ENCODE peak calls at places on chromosomes 1 and 21, in four cellular contexts. P is K562, Q is HepG2, Z is H1. Y is an unnamed sample.

GRCh38 chr1:172775598-172776570 is 117.0 kb downstream of the FASLG start:
- DNase-seq in P (no peak), Q (no peak), Z (no peak), Y (peak)

GRCh38 chr1:23394664-23395063 is 25.0 kb upstream of the ZNF436 start:
- DNase-seq in P (no peak), Q (no peak), Z (no peak), Y (peak)

GRCh38 chr1:189606047-189606446 is 871.6 kb downstream of the BRINP3 start:
- DNase-seq in P (no peak), Q (no peak), Z (no peak), Y (no peak)

GRCh38 chr21:31446206-31446900 is 102.3 kb upstream of the TIAM1 start:
- DNase-seq in P (no peak), Q (no peak), Z (no peak), Y (no peak)

GRCh38 chr1:149937779-149938178 is 1.1 kb upstream of the MTMR11 start:
- DNase-seq in P (no peak), Q (no peak), Z (no peak), Y (no peak)

GRCh38 chr1:152024228-152024627 is 12.6 kb downstream of the S100A11 start:
- DNase-seq in P (no peak), Q (no peak), Z (no peak), Y (no peak)

GRCh38 chr1:24900985-24901781 is 28.9 kb downstream of the RUNX3 start:
- DNase-seq in P (no peak), Q (no peak), Z (no peak), Y (no peak)

GRCh38 chr1:214471458-214471857 is 79.9 kb downstream of the PTPN14 start:
- DNase-seq in P (no peak), Q (no peak), Z (no peak), Y (no peak)

GRCh38 chr1:202577381-202577780 is 132.9 kb downstream of the SYT2 start:
- DNase-seq in P (peak), Q (no peak), Z (no peak), Y (peak)

GRCh38 chr21:19557488-19557887 is 1153.9 kb upstream of the TMPRSS15 start:
- DNase-seq in P (no peak), Q (no peak), Z (no peak), Y (no peak)

GRCh38 chr1:158799689-158800088 is 18.7 kb upstream of the OR6N2 start:
- DNase-seq in P (peak), Q (no peak), Z (no peak), Y (no peak)

GRCh38 chr1:36835017-36835695 is 199.2 kb downstream of the GRIK3 start:
- DNase-seq in P (no peak), Q (no peak), Z (no peak), Y (no peak)

GRCh38 chr1:162561616-162562451 is at the start of gene UAP1:
- DNase-seq in P (no peak), Q (no peak), Z (no peak), Y (no peak)

GRCh38 chr1:5140136-5140535 is 485.7 kb downstream of the AJAP1 start:
- DNase-seq in P (no peak), Q (no peak), Z (no peak), Y (no peak)

GRCh38 chr1:94383966-94384408 is 34.2 kb upstream of the ABCD3 start:
- DNase-seq in P (no peak), Q (peak), Z (no peak), Y (peak)

GRCh38 chr21:14403681-14404318 is 20.9 kb upstream of the HSPA13 start:
- DNase-seq in P (peak), Q (peak), Z (no peak), Y (peak)

GRCh38 chr1:219710529-219711194 is 97.8 kb upstream of the ZC3H11B start:
- DNase-seq in P (no peak), Q (no peak), Z (no peak), Y (peak)

GRCh38 chr1:92327794-92328193 is 28.9 kb downstream of the RPAP2 start:
- DNase-seq in P (no peak), Q (no peak), Z (no peak), Y (no peak)

GRCh38 chr1:85553416-85553815 is 27.1 kb upstream of the CCN1 start:
- DNase-seq in P (no peak), Q (no peak), Z (no peak), Y (peak)

GRCh38 chr1:85554630-85555327 is 25.8 kb upstream of the CCN1 start:
- DNase-seq in P (no peak), Q (no peak), Z (no peak), Y (peak)

GRCh38 chr1:85555867-85556577 is 24.5 kb upstream of the CCN1 start:
- DNase-seq in P (no peak), Q (no peak), Z (no peak), Y (no peak)

GRCh38 chr1:85550784-85551516 is 29.6 kb upstream of the CCN1 start:
- DNase-seq in P (no peak), Q (no peak), Z (no peak), Y (peak)

DNA sequence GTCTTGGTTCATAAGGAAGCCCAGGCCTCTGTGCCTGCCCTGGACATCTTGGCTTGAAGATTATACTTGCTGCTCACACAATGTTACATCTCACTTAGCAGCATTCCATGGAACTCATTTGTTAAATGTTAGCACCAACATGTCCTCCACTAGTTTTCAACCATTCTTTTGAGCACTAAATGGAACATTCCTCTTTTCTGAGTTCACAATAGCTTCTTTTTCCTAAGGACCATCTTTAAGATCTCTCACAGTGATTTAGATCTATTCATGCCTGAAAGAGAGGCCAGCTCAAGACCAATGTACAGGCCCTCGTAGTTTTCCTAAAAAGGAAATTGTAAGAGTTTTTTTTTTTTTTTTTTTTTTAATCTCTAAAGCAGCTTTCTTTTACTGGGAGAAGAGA is 26.6 kb upstream of the CCN1 start:
- DNase-seq in P (no peak), Q (no peak), Z (no peak), Y (no peak)
- TF ChIP-seq MAFK in P (no peak), Q (no peak), Z (no peak), Y (no peak)

GRCh38 chr1:169495050-169495740 is 9.5 kb upstream of the SLC19A2 start:
- DNase-seq in P (no peak), Q (no peak), Z (no peak), Y (no peak)
- H3K9ac ChIP-seq in P (no peak), Q (no peak), Z (no peak), Y (no peak)

DNA sequence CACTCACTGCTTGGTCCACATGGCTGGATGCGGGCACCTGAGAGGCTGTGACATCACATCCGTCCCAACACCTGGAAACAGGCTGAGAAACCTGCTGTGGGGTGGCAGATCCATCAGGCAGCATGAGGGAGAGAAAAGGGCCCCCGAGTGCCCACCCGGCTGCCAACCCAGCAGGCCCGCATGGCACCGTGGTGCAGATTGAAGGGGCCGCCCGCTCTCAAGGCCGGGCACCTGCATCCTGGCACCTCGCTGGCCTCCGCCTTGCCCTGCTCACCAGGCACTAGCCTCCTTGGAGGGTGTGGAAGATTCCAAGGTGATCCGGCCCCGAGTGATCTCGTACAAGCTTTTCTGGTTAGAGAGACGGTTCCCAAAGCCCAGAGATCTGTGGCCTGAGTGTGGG is 110.5 kb downstream of the PRDM16 start:
- DNase-seq in P (no peak), Q (no peak), Z (no peak), Y (no peak)
- TF ChIP-seq MAFK in P (no peak), Q (no peak), Z (no peak), Y (no peak)

GRCh38 chr1:67759692-67760029 is 73.6 kb downstream of the GNG12 start:
- DNase-seq in P (no peak), Q (no peak), Z (no peak), Y (peak)
- H3K9ac ChIP-seq in P (no peak), Q (peak), Z (no peak), Y (peak)

GRCh38 chr21:34737115-34737514 is 68.3 kb downstream of the CLIC6 start:
- DNase-seq in P (no peak), Q (peak), Z (no peak), Y (no peak)
- TF ChIP-seq MAFK in P (no peak), Q (peak), Z (no peak), Y (no peak)

GRCh38 chr1:111212634-111213335 is 12.3 kb upstream of the DENND2D start:
- DNase-seq in P (no peak), Q (no peak), Z (no peak), Y (no peak)
- H3K9ac ChIP-seq in P (no peak), Q (no peak), Z (no peak), Y (no peak)

DNA sequence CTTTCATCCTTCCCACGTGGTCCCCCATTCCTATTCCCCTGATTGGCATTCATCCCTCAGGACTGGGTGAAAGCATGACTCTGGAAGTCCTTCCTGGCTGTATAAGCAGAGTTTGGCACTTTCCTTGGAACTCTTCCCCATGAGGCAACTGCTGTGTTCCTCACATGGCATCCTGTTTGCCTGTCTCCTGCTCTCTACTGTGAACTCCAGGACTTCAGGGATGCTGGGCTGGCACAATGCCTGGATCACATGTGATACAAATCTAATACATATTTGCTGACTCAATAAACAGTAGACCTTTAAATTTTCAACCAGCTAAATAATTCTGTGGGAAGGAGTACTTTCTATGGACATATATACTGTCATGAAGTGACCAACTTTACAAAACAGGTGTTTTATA is 46.8 kb upstream of the EDEM3 start:
- DNase-seq in P (no peak), Q (no peak), Z (no peak), Y (peak)
- TF ChIP-seq MAFK in P (no peak), Q (peak), Z (no peak), Y (peak)

DNA sequence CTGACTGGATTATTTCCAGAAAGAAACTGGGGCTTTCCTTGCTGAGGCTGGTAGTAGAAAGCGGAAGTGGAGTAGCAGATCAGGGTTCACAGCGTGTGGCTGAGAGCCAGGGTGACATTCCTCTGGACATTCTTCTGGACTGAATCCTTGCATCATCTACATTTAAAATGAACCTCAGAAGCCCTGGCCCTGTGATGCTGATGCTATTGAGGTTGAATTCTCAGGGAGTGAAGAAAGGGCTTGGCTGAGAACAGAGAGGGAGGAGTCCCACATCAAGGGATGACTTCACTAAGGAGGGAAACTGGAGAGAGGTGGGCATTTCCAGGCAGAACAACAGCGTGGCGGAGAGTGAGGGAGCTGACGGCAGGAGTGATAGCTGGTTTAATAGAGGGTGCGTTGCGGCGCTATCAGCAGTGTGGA is 102.3 kb upstream of the LMO4 start:
- DNase-seq in P (no peak), Q (peak), Z (peak), Y (peak)
- H3K9ac ChIP-seq in P (no peak), Q (peak), Z (no peak), Y (peak)

GRCh38 chr21:43775190-43775589 is 918 bp downstream of the CSTB start:
- DNase-seq in P (no peak), Q (no peak), Z (no peak), Y (no peak)
- TF ChIP-seq MAFK in P (no peak), Q (no peak), Z (no peak), Y (no peak)

Y was measured in IMR-90.